ENCODE peak calls at places on chromosomes 3 and 15, in five cellular contexts. H is Jurkat, Clone E6-1; F is HT-29; P is T follicular helper cell; V is NCI-H748 treated with DMSO at 0.1 percent for 48 hours. I is an unnamed sample.

GRCh38 chr3:120177907-120178306 is 83.7 kb upstream of the GSK3B start:
- DNase-seq in F (no peak), V (no peak), P (no peak), H (no peak), I (no peak)

GRCh38 chr15:34011476-34011875 is 27.5 kb downstream of the AVEN start:
- DNase-seq in H (no peak), V (no peak), P (no peak), F (no peak), I (no peak)

GRCh38 chr15:47194718-47195117 is 522.6 kb upstream of the SEMA6D start:
- DNase-seq in H (peak), V (peak), P (no peak), F (peak), I (no peak)

GRCh38 chr3:55270976-55271375 is 216.1 kb downstream of the WNT5A start:
- DNase-seq in H (no peak), P (no peak), F (no peak), V (no peak), I (no peak)

GRCh38 chr3:79081285-79081684 is 686.5 kb downstream of the ROBO1 start:
- DNase-seq in F (no peak), V (no peak), H (no peak), P (no peak), I (no peak)

GRCh38 chr3:124671123-124671522 is 59.1 kb upstream of the UMPS start:
- DNase-seq in P (no peak), H (peak), F (no peak), V (no peak), I (no peak)

GRCh38 chr3:84985795-84986194 is 27.0 kb downstream of the CADM2 start:
- DNase-seq in F (no peak), P (no peak), V (no peak), H (no peak), I (no peak)

GRCh38 chr3:58306662-58307286 is 454 bp downstream of the HTD2 start:
- DNase-seq in V (no peak), P (peak), F (peak), H (no peak), I (no peak)

GRCh38 chr15:45146405-45146804 is 16.6 kb downstream of the DUOX1 start:
- DNase-seq in V (no peak), P (no peak), H (no peak), F (no peak), I (no peak)

GRCh38 chr3:193470710-193471109 is 84.0 kb downstream of the ATP13A4 start:
- DNase-seq in H (no peak), P (no peak), V (no peak), F (no peak), I (no peak)

GRCh38 chr3:11996500-11996899 is 7.7 kb upstream of the SYN2 start:
- DNase-seq in P (no peak), F (no peak), V (no peak), H (no peak), I (no peak)

GRCh38 chr3:65732060-65732933 is 306.4 kb downstream of the MAGI1 start:
- DNase-seq in H (peak), F (peak), V (peak), P (no peak), I (no peak)

GRCh38 chr3:94349310-94349848 is 286.5 kb downstream of the NSUN3 start:
- DNase-seq in P (no peak), H (no peak), V (no peak), F (no peak), I (no peak)

I was measured in tibial nerve.